ENCODE peak calls at places on chromosomes 6 and 20, in eight cellular contexts. Q is A172; K is stimulated activated CD4-positive, alpha-beta T cell treated with anti-CD3 and anti-CD28 coated beads, Interleukin-4, amount 100 ng/mL, for 48 hours; X is smooth muscle cell of the brain vasculature; L is OCI-M1; S is ELR; T is memory B cell; N is H1. R is an unnamed sample.

GRCh38 chr6:33856655-33857054 is 52.9 kb upstream of the MLN start:
- DNase-seq in K (peak; percentile 51), X (no peak), T (peak; percentile 26), Q (no peak), S (no peak), L (peak; percentile 84), N (no peak), R (no peak)

GRCh38 chr6:50145125-50145524 is 95.4 kb upstream of the DEFB112 start:
- DNase-seq in K (no peak), Q (no peak), T (no peak), L (peak; percentile 55), N (no peak), X (no peak), S (peak; percentile 19), R (no peak)

GRCh38 chr6:1387632-1388031 is 1.7 kb upstream of the FOXF2 start:
- DNase-seq in L (no peak), Q (no peak), T (no peak), S (no peak), K (no peak), X (no peak), N (no peak), R (no peak)

GRCh38 chr6:139927236-139927635 is 552.8 kb upstream of the CITED2 start:
- DNase-seq in Q (peak; percentile 51), N (no peak), K (no peak), L (peak; percentile 47), X (no peak), S (peak; percentile 63), T (no peak), R (no peak)

GRCh38 chr20:49916146-49917002 is 1.0 kb upstream of the SPATA2 start:
- DNase-seq in N (no peak), S (peak; percentile 59), L (peak; percentile 59), T (peak; percentile 45), Q (peak; percentile 42), X (no peak), K (no peak), R (no peak)

GRCh38 chr6:85498596-85499258 is 48.8 kb downstream of the NT5E start:
- DNase-seq in T (no peak), X (peak; percentile 13), N (no peak), K (no peak), L (peak; percentile 18), Q (peak; percentile 48), S (no peak), R (no peak)

GRCh38 chr6:9399916-9400315 is 964.6 kb upstream of the SLC35B3 start:
- DNase-seq in L (no peak), N (no peak), X (no peak), S (no peak), Q (no peak), T (no peak), K (no peak), R (no peak)

GRCh38 chr6:111746983-111747773 is 126.1 kb downstream of the FYN start:
- DNase-seq in K (no peak), Q (no peak), S (no peak), L (no peak), N (peak; percentile 37), X (no peak), T (no peak), R (no peak)

GRCh38 chr6:36265744-36266143 is 4.1 kb upstream of the PNPLA1 start:
- DNase-seq in X (no peak), T (no peak), N (no peak), S (no peak), L (no peak), K (no peak), Q (no peak), R (no peak)

GRCh38 chr6:30730611-30731435 is 10.7 kb downstream of the TUBB start:
- DNase-seq in N (peak; percentile 87), L (no peak), T (peak; percentile 66), K (peak; percentile 80), Q (peak; percentile 59), S (peak; percentile 57), X (no peak), R (no peak)

GRCh38 chr6:146244630-146245143 is 215.8 kb downstream of the GRM1 start:
- DNase-seq in K (no peak), X (no peak), T (no peak), Q (no peak), S (no peak), L (no peak), N (no peak), R (no peak)

GRCh38 chr6:164925681-164926530 is 383.5 kb downstream of the C6orf118 start:
- DNase-seq in L (no peak), X (no peak), T (no peak), K (no peak), Q (no peak), S (no peak), N (no peak), R (no peak)

GRCh38 chr6:64672651-64673050 is 1034.4 kb downstream of the EYS start:
- DNase-seq in K (no peak), X (no peak), N (no peak), Q (no peak), L (no peak), T (no peak), S (no peak), R (no peak)

GRCh38 chr6:144383336-144383735 is 98.2 kb downstream of the UTRN start:
- DNase-seq in Q (no peak), K (no peak), X (no peak), L (no peak), N (no peak), S (no peak), T (no peak), R (no peak)

GRCh38 chr6:136676075-136676474 is 116.2 kb downstream of the MAP3K5 start:
- DNase-seq in K (no peak), X (no peak), S (peak; percentile 6), T (no peak), N (no peak), L (no peak), Q (no peak), R (no peak)

GRCh38 chr6:129717287-129717686 is 7.3 kb upstream of the ARHGAP18 start:
- DNase-seq in Q (no peak), L (no peak), N (no peak), T (no peak), X (no peak), K (no peak), S (peak; percentile 73), R (no peak)

GRCh38 chr20:20439602-20440001 is 71.7 kb downstream of the INSM1 start:
- DNase-seq in N (no peak), S (no peak), L (no peak), T (no peak), Q (no peak), X (no peak), K (no peak), R (no peak)

GRCh38 chr6:118542184-118542952 is 5.7 kb upstream of the PLN start:
- DNase-seq in T (no peak), N (no peak), L (no peak), S (peak; percentile 71), K (no peak), X (no peak), Q (peak; percentile 4), R (no peak)

GRCh38 chr6:73898599-73898998 is 202.6 kb downstream of the CD109 start:
- DNase-seq in N (no peak), Q (no peak), X (no peak), T (no peak), K (no peak), L (no peak), S (peak; percentile 17), R (no peak)

GRCh38 chr6:163836916-163837660 is 422.6 kb downstream of the QKI start:
- DNase-seq in L (no peak), K (no peak), X (no peak), S (no peak), Q (no peak), T (no peak), N (no peak), R (no peak)

R was measured in pulmonary artery endothelial cell.